ENCODE peak calls at places on chromosomes 6 and 20, in seven cellular contexts. One of them, this sample, is unnamed.

GRCh38 chr6:28868873-28869272 is 54.9 kb downstream of the TRIM27 start:
- DNase-seq in A549: no peak
- DNase-seq in testis: no peak
- DNase-seq in left cardiac atrium: no peak
- DNase-seq in HS-5: no peak
- DNase-seq in fibroblast of pulmonary artery: no peak
- DNase-seq in foreskin fibroblast: no peak
- DNase-seq in this sample: no peak

GRCh38 chr6:151380848-151381205 is 10.5 kb downstream of the ZBTB2 start:
- DNase-seq in A549: no peak
- DNase-seq in testis: no peak
- DNase-seq in left cardiac atrium: no peak
- DNase-seq in HS-5: no peak
- DNase-seq in fibroblast of pulmonary artery: no peak
- DNase-seq in foreskin fibroblast: no peak
- DNase-seq in this sample: no peak

GRCh38 chr6:170011233-170012142 is 260.1 kb downstream of the ERMARD start:
- DNase-seq in A549: no peak
- DNase-seq in testis: peak
- DNase-seq in left cardiac atrium: peak
- DNase-seq in HS-5: no peak
- DNase-seq in fibroblast of pulmonary artery: no peak
- DNase-seq in foreskin fibroblast: no peak
- DNase-seq in this sample: no peak

GRCh38 chr6:111540971-111541719 is 58.1 kb upstream of the REV3L start:
- DNase-seq in A549: no peak
- DNase-seq in testis: no peak
- DNase-seq in left cardiac atrium: no peak
- DNase-seq in HS-5: no peak
- DNase-seq in fibroblast of pulmonary artery: peak
- DNase-seq in foreskin fibroblast: peak
- DNase-seq in this sample: no peak

GRCh38 chr6:43951756-43952675 is 175.2 kb downstream of the MRPL14 start:
- DNase-seq in A549: no peak
- DNase-seq in testis: no peak
- DNase-seq in left cardiac atrium: no peak
- DNase-seq in HS-5: no peak
- DNase-seq in fibroblast of pulmonary artery: no peak
- DNase-seq in foreskin fibroblast: no peak
- DNase-seq in this sample: no peak

GRCh38 chr6:3390698-3391097 is 66.2 kb downstream of the SLC22A23 start:
- DNase-seq in A549: no peak
- DNase-seq in testis: peak
- DNase-seq in left cardiac atrium: peak
- DNase-seq in HS-5: peak
- DNase-seq in fibroblast of pulmonary artery: peak
- DNase-seq in foreskin fibroblast: peak
- DNase-seq in this sample: no peak

GRCh38 chr6:129007819-129008218 is 124.9 kb downstream of the LAMA2 start:
- DNase-seq in A549: no peak
- DNase-seq in testis: no peak
- DNase-seq in left cardiac atrium: no peak
- DNase-seq in HS-5: no peak
- DNase-seq in fibroblast of pulmonary artery: no peak
- DNase-seq in foreskin fibroblast: no peak
- DNase-seq in this sample: no peak

GRCh38 chr6:18684343-18684742 is 297.2 kb downstream of the RNF144B start:
- DNase-seq in A549: no peak
- DNase-seq in testis: no peak
- DNase-seq in left cardiac atrium: no peak
- DNase-seq in HS-5: no peak
- DNase-seq in fibroblast of pulmonary artery: no peak
- DNase-seq in foreskin fibroblast: no peak
- DNase-seq in this sample: no peak

GRCh38 chr6:75012018-75012417 is 193.8 kb downstream of the COL12A1 start:
- DNase-seq in A549: no peak
- DNase-seq in testis: no peak
- DNase-seq in left cardiac atrium: no peak
- DNase-seq in HS-5: no peak
- DNase-seq in fibroblast of pulmonary artery: no peak
- DNase-seq in foreskin fibroblast: peak
- DNase-seq in this sample: no peak

GRCh38 chr20:1309439-1309847 is 19.5 kb downstream of the SDCBP2 start:
- DNase-seq in A549: no peak
- DNase-seq in testis: no peak
- DNase-seq in left cardiac atrium: no peak
- DNase-seq in HS-5: no peak
- DNase-seq in fibroblast of pulmonary artery: no peak
- DNase-seq in foreskin fibroblast: no peak
- DNase-seq in this sample: no peak

GRCh38 chr6:146913842-146914562 is 290.2 kb upstream of the STXBP5 start:
- DNase-seq in A549: peak
- DNase-seq in testis: peak
- DNase-seq in left cardiac atrium: peak
- DNase-seq in HS-5: peak
- DNase-seq in fibroblast of pulmonary artery: peak
- DNase-seq in foreskin fibroblast: peak
- DNase-seq in this sample: peak

GRCh38 chr20:50152394-50153152 is 950 bp downstream of the PEDS1 start:
- DNase-seq in A549: no peak
- DNase-seq in testis: no peak
- DNase-seq in left cardiac atrium: no peak
- DNase-seq in HS-5: no peak
- DNase-seq in fibroblast of pulmonary artery: no peak
- DNase-seq in foreskin fibroblast: no peak
- DNase-seq in this sample: no peak

GRCh38 chr6:114055319-114055718 is 84.4 kb upstream of the HDAC2 start:
- DNase-seq in A549: no peak
- DNase-seq in testis: no peak
- DNase-seq in left cardiac atrium: no peak
- DNase-seq in HS-5: no peak
- DNase-seq in fibroblast of pulmonary artery: no peak
- DNase-seq in foreskin fibroblast: no peak
- DNase-seq in this sample: no peak

GRCh38 chr6:34284563-34285545 is 36.0 kb upstream of the SMIM29 start:
- DNase-seq in A549: no peak
- DNase-seq in testis: no peak
- DNase-seq in left cardiac atrium: peak
- DNase-seq in HS-5: no peak
- DNase-seq in fibroblast of pulmonary artery: peak
- DNase-seq in foreskin fibroblast: peak
- DNase-seq in this sample: peak

GRCh38 chr20:24018796-24019195 is 30.2 kb upstream of the GGTLC1 start:
- DNase-seq in A549: no peak
- DNase-seq in testis: no peak
- DNase-seq in left cardiac atrium: no peak
- DNase-seq in HS-5: no peak
- DNase-seq in fibroblast of pulmonary artery: no peak
- DNase-seq in foreskin fibroblast: no peak
- DNase-seq in this sample: no peak

GRCh38 chr6:36938536-36938935 is 16.0 kb upstream of the PI16 start:
- DNase-seq in A549: no peak
- DNase-seq in testis: no peak
- DNase-seq in left cardiac atrium: no peak
- DNase-seq in HS-5: peak
- DNase-seq in fibroblast of pulmonary artery: peak
- DNase-seq in foreskin fibroblast: peak
- DNase-seq in this sample: peak

GRCh38 chr20:58065508-58066361 is 162.7 kb downstream of the ANKRD60 start:
- DNase-seq in A549: no peak
- DNase-seq in testis: no peak
- DNase-seq in left cardiac atrium: no peak
- DNase-seq in HS-5: no peak
- DNase-seq in fibroblast of pulmonary artery: no peak
- DNase-seq in foreskin fibroblast: peak
- DNase-seq in this sample: no peak

GRCh38 chr20:44938637-44939036 is 21.6 kb downstream of the TOMM34 start:
- DNase-seq in A549: no peak
- DNase-seq in testis: no peak
- DNase-seq in left cardiac atrium: no peak
- DNase-seq in HS-5: no peak
- DNase-seq in fibroblast of pulmonary artery: peak
- DNase-seq in foreskin fibroblast: peak
- DNase-seq in this sample: no peak

GRCh38 chr6:19549109-19549508 is 288.1 kb upstream of the ID4 start:
- DNase-seq in A549: no peak
- DNase-seq in testis: no peak
- DNase-seq in left cardiac atrium: no peak
- DNase-seq in HS-5: no peak
- DNase-seq in fibroblast of pulmonary artery: peak
- DNase-seq in foreskin fibroblast: no peak
- DNase-seq in this sample: no peak

GRCh38 chr6:34248198-34248726 is 544 bp downstream of the SMIM29 start:
- DNase-seq in A549: no peak
- DNase-seq in testis: peak
- DNase-seq in left cardiac atrium: peak
- DNase-seq in HS-5: no peak
- DNase-seq in fibroblast of pulmonary artery: no peak
- DNase-seq in foreskin fibroblast: no peak
- DNase-seq in this sample: no peak

GRCh38 chr6:118284736-118285360 is 263.2 kb upstream of the PLN start:
- DNase-seq in A549: no peak
- DNase-seq in testis: no peak
- DNase-seq in left cardiac atrium: no peak
- DNase-seq in HS-5: no peak
- DNase-seq in fibroblast of pulmonary artery: peak
- DNase-seq in foreskin fibroblast: no peak
- DNase-seq in this sample: no peak

GRCh38 chr20:49396230-49396629 is 86.2 kb downstream of the KCNB1 start:
- DNase-seq in A549: no peak
- DNase-seq in testis: no peak
- DNase-seq in left cardiac atrium: no peak
- DNase-seq in HS-5: no peak
- DNase-seq in fibroblast of pulmonary artery: no peak
- DNase-seq in foreskin fibroblast: no peak
- DNase-seq in this sample: no peak

GRCh38 chr6:158972241-158973233 is 27.5 kb downstream of the RSPH3 start:
- DNase-seq in A549: peak
- DNase-seq in testis: no peak
- DNase-seq in left cardiac atrium: no peak
- DNase-seq in HS-5: peak
- DNase-seq in fibroblast of pulmonary artery: peak
- DNase-seq in foreskin fibroblast: peak
- DNase-seq in this sample: peak

GRCh38 chr6:31725502-31726350 is 2.6 kb downstream of the MPIG6B start:
- DNase-seq in A549: no peak
- DNase-seq in testis: peak
- DNase-seq in left cardiac atrium: no peak
- DNase-seq in HS-5: no peak
- DNase-seq in fibroblast of pulmonary artery: peak
- DNase-seq in foreskin fibroblast: no peak
- DNase-seq in this sample: no peak

GRCh38 chr20:9532069-9532809 is 17.8 kb downstream of the LAMP5 start:
- DNase-seq in A549: no peak
- DNase-seq in testis: no peak
- DNase-seq in left cardiac atrium: no peak
- DNase-seq in HS-5: no peak
- DNase-seq in fibroblast of pulmonary artery: no peak
- DNase-seq in foreskin fibroblast: no peak
- DNase-seq in this sample: no peak

GRCh38 chr20:38728911-38729642 is 4.8 kb downstream of the SLC32A1 start:
- DNase-seq in A549: no peak
- DNase-seq in testis: no peak
- DNase-seq in left cardiac atrium: no peak
- DNase-seq in HS-5: no peak
- DNase-seq in fibroblast of pulmonary artery: no peak
- DNase-seq in foreskin fibroblast: no peak
- DNase-seq in this sample: no peak

GRCh38 chr6:107652526-107653182 is 162.7 kb downstream of the SOBP start:
- DNase-seq in A549: no peak
- DNase-seq in testis: no peak
- DNase-seq in left cardiac atrium: no peak
- DNase-seq in HS-5: no peak
- DNase-seq in fibroblast of pulmonary artery: peak
- DNase-seq in foreskin fibroblast: no peak
- DNase-seq in this sample: no peak

GRCh38 chr6:76043690-76044089 is 28.8 kb downstream of the IMPG1 start:
- DNase-seq in A549: no peak
- DNase-seq in testis: no peak
- DNase-seq in left cardiac atrium: no peak
- DNase-seq in HS-5: no peak
- DNase-seq in fibroblast of pulmonary artery: no peak
- DNase-seq in foreskin fibroblast: no peak
- DNase-seq in this sample: no peak

GRCh38 chr6:119100115-119100514 is 21.7 kb upstream of the FAM184A start:
- DNase-seq in A549: no peak
- DNase-seq in testis: no peak
- DNase-seq in left cardiac atrium: no peak
- DNase-seq in HS-5: no peak
- DNase-seq in fibroblast of pulmonary artery: no peak
- DNase-seq in foreskin fibroblast: no peak
- DNase-seq in this sample: no peak

GRCh38 chr20:53495357-53495756 is 98.3 kb downstream of the ZNF217 start:
- DNase-seq in A549: no peak
- DNase-seq in testis: no peak
- DNase-seq in left cardiac atrium: no peak
- DNase-seq in HS-5: no peak
- DNase-seq in fibroblast of pulmonary artery: no peak
- DNase-seq in foreskin fibroblast: no peak
- DNase-seq in this sample: no peak

GRCh38 chr20:77231-77630 is 10.2 kb upstream of the DEFB125 start:
- DNase-seq in A549: no peak
- DNase-seq in testis: no peak
- DNase-seq in left cardiac atrium: no peak
- DNase-seq in HS-5: no peak
- DNase-seq in fibroblast of pulmonary artery: no peak
- DNase-seq in foreskin fibroblast: no peak
- DNase-seq in this sample: no peak

GRCh38 chr6:22956029-22956715 is 386.8 kb downstream of the HDGFL1 start:
- DNase-seq in A549: no peak
- DNase-seq in testis: no peak
- DNase-seq in left cardiac atrium: no peak
- DNase-seq in HS-5: no peak
- DNase-seq in fibroblast of pulmonary artery: no peak
- DNase-seq in foreskin fibroblast: no peak
- DNase-seq in this sample: no peak

This sample was measured in AG04450.